ENCODE peak calls at places on chromosome 20, in nine cellular contexts. O is esophagus squamous epithelium, T is aorta, F is NT2/D1, M is skeletal muscle cell, Z is colonic mucosa, W is cardiac fibroblast, S is astrocyte of the spinal cord, U is thoracic aorta. C is an unnamed sample.

GRCh38 chr20:60718743-60719142 is 533.3 kb upstream of the CDH4 start:
- DNase-seq in F (no peak), O (no peak), S (no peak), U (no peak), T (no peak), Z (no peak), M (no peak), W (no peak), C (no peak)

GRCh38 chr20:2260250-2260649 is 35.6 kb upstream of the TGM3 start:
- DNase-seq in T (no peak), M (no peak), Z (no peak), S (no peak), W (no peak), U (no peak), F (no peak), O (no peak), C (no peak)

GRCh38 chr20:64051532-64052325 is 2.3 kb upstream of the SOX18 start:
- DNase-seq in U (no peak), Z (no peak), W (no peak), O (no peak), T (no peak), M (no peak), S (no peak), F (no peak), C (no peak)

GRCh38 chr20:25399038-25399430 is 8.4 kb upstream of the ABHD12 start:
- DNase-seq in Z (peak), O (no peak), T (no peak), U (no peak), S (peak), F (peak), W (peak), M (peak), C (peak)

GRCh38 chr20:37383229-37383989 is 37.5 kb downstream of the SRC start:
- DNase-seq in S (peak), O (no peak), U (peak), W (peak), T (peak), M (no peak), Z (no peak), F (no peak), C (peak)

GRCh38 chr20:23246682-23247664 is 103.6 kb upstream of the NXT1 start:
- DNase-seq in W (no peak), U (no peak), O (no peak), Z (no peak), T (no peak), S (no peak), M (no peak), F (no peak), C (peak)

GRCh38 chr20:38554986-38555385 is 26.0 kb upstream of the ADIG start:
- DNase-seq in U (no peak), S (no peak), W (no peak), T (no peak), M (no peak), Z (no peak), O (no peak), F (no peak), C (no peak)

GRCh38 chr20:25223179-25223661 is 24.7 kb upstream of the PYGB start:
- DNase-seq in W (peak), U (no peak), T (no peak), Z (peak), M (peak), F (peak), S (peak), O (no peak), C (no peak)

GRCh38 chr20:39822667-39823066 is 860.5 kb downstream of the DHX35 start:
- DNase-seq in F (no peak), O (no peak), T (no peak), S (peak), M (no peak), W (peak), Z (no peak), U (no peak), C (no peak)

DNA sequence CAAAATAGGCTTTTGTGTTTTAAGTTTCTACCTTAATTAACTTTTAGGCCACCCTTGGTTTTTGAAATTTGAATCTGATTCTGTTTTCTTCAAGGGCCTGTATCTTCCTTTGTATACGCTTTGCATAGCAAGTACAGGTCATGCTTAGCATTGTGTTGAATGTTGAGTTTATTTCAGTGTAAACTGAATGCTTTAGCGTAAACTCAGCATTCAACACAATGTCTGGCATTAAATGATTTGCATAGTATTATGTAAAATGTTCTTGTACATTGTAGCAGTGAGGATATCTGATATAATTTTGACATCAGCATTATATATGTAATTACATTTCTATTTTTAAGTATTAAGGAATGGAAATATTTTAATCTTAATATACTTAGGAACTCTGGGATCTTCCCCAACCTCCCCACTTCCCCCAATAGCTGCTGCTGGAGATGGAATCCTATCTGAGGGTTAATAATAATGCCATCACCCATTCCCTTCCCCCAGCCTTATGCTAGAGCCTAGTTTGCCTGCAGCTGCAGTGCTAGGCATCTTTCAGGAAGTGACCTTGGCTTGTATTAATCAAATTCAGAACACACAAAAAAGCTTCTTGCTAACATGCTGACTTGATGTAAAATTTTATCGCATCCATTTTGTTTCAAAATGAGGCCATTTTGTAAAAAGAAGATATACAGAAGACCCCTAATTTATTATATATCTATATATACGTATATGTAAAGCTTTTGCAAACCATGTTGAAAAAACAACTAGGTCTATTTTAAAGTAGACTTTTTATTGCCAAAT is 73.1 kb downstream of the NCOA3 start:
- DNase-seq in W (peak), F (no peak), T (no peak), S (peak), U (no peak), M (no peak), Z (no peak), O (no peak), C (no peak)
- H3K4me3 ChIP-seq in W (no peak), F (no peak), T (no peak), S (no peak), U (no peak), M (no peak), Z (no peak), O (no peak), C (no peak)

GRCh38 chr20:17925300-17925939 is 43.2 kb downstream of the SNX5 start:
- DNase-seq in F (no peak), S (no peak), T (no peak), M (no peak), Z (peak), U (no peak), O (no peak), W (no peak), C (no peak)

GRCh38 chr20:17931513-17931912 is 37.1 kb downstream of the SNX5 start:
- DNase-seq in O (no peak), M (no peak), T (no peak), W (no peak), U (no peak), Z (no peak), F (no peak), S (no peak), C (no peak)

GRCh38 chr20:17925940-17926300 is 42.7 kb downstream of the SNX5 start:
- DNase-seq in U (no peak), Z (no peak), O (no peak), W (no peak), S (no peak), M (no peak), F (no peak), T (no peak), C (no peak)

GRCh38 chr20:17928211-17928611 is 40.4 kb downstream of the SNX5 start:
- DNase-seq in U (no peak), F (no peak), T (peak), O (no peak), M (no peak), W (no peak), S (no peak), Z (no peak), C (no peak)

GRCh38 chr20:17928633-17929311 is 39.8 kb downstream of the SNX5 start:
- DNase-seq in S (no peak), U (no peak), W (no peak), O (no peak), Z (peak), F (no peak), M (no peak), T (no peak), C (no peak)
- H3K4me3 ChIP-seq in S (no peak), U (no peak), W (no peak), O (no peak), Z (no peak), F (no peak), M (no peak), T (no peak), C (no peak)

DNA sequence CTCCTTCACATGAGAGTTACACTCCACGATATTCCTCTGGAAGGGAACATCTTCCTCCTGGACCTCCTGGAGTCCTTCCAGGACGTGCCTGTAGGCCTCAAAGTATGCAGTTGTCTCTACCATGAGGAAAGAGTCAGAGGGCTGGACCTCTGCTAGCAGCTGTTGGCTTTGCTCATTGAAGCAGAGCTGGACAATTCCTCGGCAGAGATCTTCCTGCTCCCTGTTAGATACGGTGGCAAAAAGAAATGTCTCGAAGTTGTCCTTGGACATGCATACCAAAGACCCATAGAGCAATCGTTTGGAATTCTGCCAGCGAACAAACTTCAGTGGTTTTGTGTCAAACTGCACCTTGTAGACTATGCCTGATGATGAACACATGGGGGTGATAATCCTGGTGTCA is 7.7 kb downstream of the ZNFX1 start:
- DNase-seq in W (peak), U (no peak), F (no peak), M (no peak), Z (no peak), T (no peak), O (no peak), S (no peak), C (no peak)
- H3K4me3 ChIP-seq in W (peak), U (peak), F (no peak), M (no peak), Z (no peak), T (peak), O (no peak), S (no peak), C (no peak)

GRCh38 chr20:59047938-59048680 is 5.5 kb upstream of the PRELID3B start:
- DNase-seq in F (no peak), T (no peak), S (peak), W (peak), U (no peak), Z (peak), O (no peak), M (no peak), C (no peak)
- H3K4me3 ChIP-seq in F (no peak), T (no peak), S (no peak), W (no peak), U (no peak), Z (no peak), O (no peak), M (no peak), C (no peak)

DNA sequence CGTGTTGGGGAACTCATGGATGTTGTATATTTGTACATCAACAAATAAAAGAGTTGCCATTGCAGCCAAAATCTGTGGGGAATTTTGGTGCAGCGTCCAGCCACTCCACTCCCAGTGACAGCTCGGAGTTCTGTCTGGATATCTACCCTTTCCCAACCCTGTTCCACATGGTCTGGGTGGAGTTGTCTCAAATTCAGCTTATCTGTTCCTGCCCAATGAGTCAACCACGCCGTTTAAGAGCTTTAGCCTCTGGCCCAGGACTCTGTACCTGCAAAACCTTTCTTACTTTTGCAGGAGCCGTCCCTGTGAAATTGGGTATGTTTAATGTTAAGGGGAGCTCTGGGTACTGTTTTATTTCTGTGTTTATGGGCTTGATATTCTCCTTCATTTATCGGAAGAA is 33.9 kb upstream of the OVOL2 start:
- DNase-seq in M (no peak), S (no peak), Z (peak), W (no peak), F (no peak), O (no peak), T (no peak), U (no peak), C (no peak)
- H3K4me3 ChIP-seq in M (no peak), S (no peak), Z (no peak), W (no peak), F (no peak), O (no peak), T (no peak), U (no peak), C (no peak)

DNA sequence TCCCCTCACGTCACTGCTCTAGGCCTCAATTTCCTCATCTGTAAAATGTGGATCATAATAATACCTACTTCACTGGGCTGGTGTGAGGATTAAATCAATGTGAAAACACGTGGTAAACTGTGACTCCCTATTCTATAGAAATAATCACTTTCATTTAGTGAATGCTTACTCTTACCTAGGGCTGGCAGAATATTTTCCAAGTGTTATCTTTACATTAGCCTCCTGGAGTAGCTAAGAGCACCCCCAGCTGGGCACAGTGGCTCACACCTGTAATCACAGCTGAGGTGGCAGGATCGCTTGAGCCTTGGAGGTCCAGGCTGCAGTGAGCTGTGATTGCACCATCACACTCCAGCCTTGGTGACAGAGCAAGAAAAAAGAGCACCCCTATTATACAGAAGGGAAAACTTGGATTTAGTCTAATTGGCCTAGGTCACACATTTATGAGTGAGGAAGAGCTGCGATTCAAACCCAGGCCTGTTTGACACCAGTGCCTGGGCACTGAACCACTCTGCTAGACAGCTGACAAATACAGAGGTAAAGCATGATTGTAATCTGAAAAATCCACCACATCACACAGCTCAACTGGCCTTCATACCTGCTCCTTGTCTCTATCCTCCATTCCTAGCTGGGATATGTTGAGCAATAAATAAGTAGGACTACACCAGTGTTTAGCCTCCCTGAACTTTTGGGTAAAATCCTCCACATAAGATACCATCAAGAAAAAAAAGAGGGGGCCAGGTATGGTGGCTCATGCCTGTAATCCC is 1.4 kb upstream of the SNTA1 start:
- DNase-seq in S (no peak), W (peak), T (no peak), O (no peak), F (no peak), Z (peak), M (no peak), U (no peak), C (no peak)
- H3K4me3 ChIP-seq in S (no peak), W (no peak), T (no peak), O (no peak), F (no peak), Z (peak), M (no peak), U (peak), C (no peak)

DNA sequence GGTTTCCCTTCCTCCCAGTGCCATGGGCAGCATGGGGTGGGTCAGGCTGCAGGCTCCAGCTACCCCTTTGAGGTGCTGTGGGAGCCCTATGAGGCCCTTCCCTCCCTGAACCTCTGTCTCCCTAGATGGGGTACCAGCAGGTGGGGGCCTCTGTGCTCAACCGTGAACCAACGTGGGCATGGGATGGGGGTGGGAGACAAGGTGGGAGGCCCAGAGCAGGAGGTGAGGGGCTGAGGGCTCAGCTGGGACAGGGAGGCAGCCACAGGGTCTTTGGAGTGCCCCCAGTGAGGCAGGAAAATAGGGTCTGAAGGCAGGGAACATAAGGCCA is 33.3 kb downstream of the SUN5 start:
- DNase-seq in O (no peak), F (no peak), W (no peak), T (peak), Z (peak), S (no peak), U (no peak), M (no peak), C (no peak)
- H3K4me3 ChIP-seq in O (no peak), F (no peak), W (no peak), T (no peak), Z (no peak), S (no peak), U (no peak), M (no peak), C (no peak)

GRCh38 chr20:45345104-45345936 is 2.9 kb downstream of the SDC4 start:
- DNase-seq in M (no peak), S (no peak), U (no peak), O (no peak), T (no peak), F (no peak), W (no peak), Z (peak), C (no peak)
- H3K4me3 ChIP-seq in M (peak), S (peak), U (peak), O (peak), T (no peak), F (peak), W (peak), Z (peak), C (no peak)

GRCh38 chr20:20492521-20493334 is 124.8 kb downstream of the INSM1 start:
- DNase-seq in U (no peak), T (no peak), M (no peak), F (no peak), Z (no peak), S (no peak), O (no peak), W (no peak), C (no peak)
- H3K4me3 ChIP-seq in U (no peak), T (no peak), M (no peak), F (no peak), Z (no peak), S (no peak), O (no peak), W (no peak), C (no peak)

GRCh38 chr20:41003143-41003932 is 25.3 kb upstream of the TOP1 start:
- DNase-seq in T (no peak), W (peak), O (peak), F (no peak), S (peak), U (peak), M (peak), Z (peak), C (peak)

GRCh38 chr20:41006126-41006935 is 22.3 kb upstream of the TOP1 start:
- DNase-seq in O (no peak), M (no peak), W (no peak), S (no peak), U (no peak), T (no peak), Z (no peak), F (no peak), C (no peak)

GRCh38 chr20:41002842-41003142 is 25.8 kb upstream of the TOP1 start:
- DNase-seq in Z (no peak), S (no peak), M (no peak), W (no peak), F (no peak), U (no peak), O (no peak), T (no peak), C (no peak)

GRCh38 chr20:41005361-41005729 is 23.3 kb upstream of the TOP1 start:
- DNase-seq in S (peak), Z (peak), W (peak), T (peak), M (peak), U (peak), O (peak), F (no peak), C (peak)

DNA sequence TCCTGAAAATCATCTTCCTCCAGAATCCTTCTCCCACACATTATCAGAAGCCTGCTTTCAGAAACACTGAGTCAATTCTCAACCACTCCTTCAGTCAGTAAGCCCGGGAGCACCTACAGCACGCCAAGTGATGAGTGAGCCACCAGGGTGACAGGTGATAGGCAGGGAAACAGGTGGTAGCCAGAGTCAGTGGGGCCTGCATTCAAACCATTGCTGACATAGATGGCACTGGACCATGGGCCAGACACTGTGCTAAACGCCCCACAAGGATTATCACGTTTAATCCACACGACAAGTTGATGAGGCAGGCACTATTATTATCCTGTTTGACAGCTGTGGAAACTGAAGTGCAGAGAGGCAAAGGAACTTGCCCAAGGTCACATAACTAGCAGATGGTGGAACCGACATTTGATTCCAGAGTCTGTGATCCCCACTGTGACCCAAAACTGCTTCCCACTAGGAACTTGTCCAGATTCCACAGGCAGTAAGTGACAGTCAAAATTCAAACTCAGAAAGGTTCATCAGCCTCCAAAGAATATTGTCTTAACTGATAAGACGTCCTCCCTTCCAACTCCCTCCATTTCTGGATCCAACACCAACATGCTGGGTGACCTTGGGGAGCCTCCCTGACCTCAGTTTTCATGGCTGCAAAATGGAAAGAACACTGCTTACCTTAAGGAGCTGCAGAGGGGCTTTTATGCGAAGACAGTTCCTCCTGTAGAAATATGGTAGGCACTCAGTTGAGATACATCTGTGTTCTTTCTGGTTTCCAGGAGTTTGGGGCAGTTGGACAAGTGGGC is 23.9 kb upstream of the TOP1 start:
- DNase-seq in Z (no peak), T (no peak), S (peak), M (peak), W (peak), F (no peak), O (no peak), U (no peak), C (no peak)
- H3K4me3 ChIP-seq in Z (no peak), T (no peak), S (peak), M (peak), W (peak), F (no peak), O (no peak), U (no peak), C (no peak)